ENCODE peak calls at places on chromosomes 3 and 15, in six cellular contexts. T is PC-3, B is astrocyte, W is fibroblast of lung, G is GM23248, L is neuronal stem cell. P is an unnamed sample.
A peak's percentile ranks its signal among the peaks of the same experiment; 100 is the strongest.

GRCh38 chr3:197456271-197457091 is 99.3 kb downstream of the BDH1 start:
- DNase-seq in T (no peak), B (peak; percentile 88), W (peak; percentile 93), G (peak; percentile 92), L (peak; percentile 53), P (peak; percentile 88)

GRCh38 chr3:23402728-23403505 is 199.8 kb downstream of the UBE2E2 start:
- DNase-seq in T (peak; percentile 12), B (no peak), W (peak; percentile 23), G (no peak), L (no peak), P (no peak)

GRCh38 chr3:52268036-52268435 is 10.4 kb downstream of the WDR82 start:
- DNase-seq in T (peak; percentile 55), B (no peak), W (no peak), G (no peak), L (no peak), P (no peak)

GRCh38 chr3:58093573-58094195 is 85.5 kb downstream of the FLNB start:
- DNase-seq in T (peak; percentile 67), B (peak; percentile 87), W (peak; percentile 88), G (peak; percentile 65), L (no peak), P (peak; percentile 39)

GRCh38 chr15:80727196-80727595 is 32.1 kb downstream of the ABHD17C start:
- DNase-seq in T (no peak), B (peak; percentile 85), W (peak; percentile 87), G (no peak), L (no peak), P (peak; percentile 31)

GRCh38 chr3:30681276-30682211 is 75.1 kb downstream of the TGFBR2 start:
- DNase-seq in T (peak; percentile 90), B (peak; percentile 50), W (peak; percentile 57), G (peak; percentile 60), L (peak; percentile 11), P (peak; percentile 62)

GRCh38 chr3:149489060-149489690 is 14.7 kb downstream of the TM4SF4 start:
- DNase-seq in T (peak; percentile 41), B (no peak), W (no peak), G (peak; percentile 54), L (no peak), P (peak; percentile 31)

GRCh38 chr3:132435911-132436425 is 18.7 kb downstream of the DNAJC13 start:
- DNase-seq in T (no peak), B (no peak), W (no peak), G (no peak), L (no peak), P (no peak)

GRCh38 chr15:32687556-32687955 is 30.2 kb upstream of the GREM1 start:
- DNase-seq in T (peak; percentile 68), B (peak; percentile 79), W (peak; percentile 83), G (peak; percentile 84), L (no peak), P (no peak)

GRCh38 chr3:24590344-24590880 is 95.8 kb upstream of the THRB start:
- DNase-seq in T (peak; percentile 41), B (no peak), W (no peak), G (peak; percentile 30), L (no peak), P (no peak)

GRCh38 chr3:550481-550880 is 353.9 kb downstream of the CHL1 start:
- DNase-seq in T (no peak), B (no peak), W (no peak), G (no peak), L (no peak), P (no peak)

GRCh38 chr3:156919818-156920217 is 93.7 kb downstream of the LEKR1 start:
- DNase-seq in T (no peak), B (no peak), W (no peak), G (no peak), L (no peak), P (no peak)

GRCh38 chr3:46566040-46566631 is at the start of gene LRRC2:
- DNase-seq in T (peak; percentile 49), B (peak; percentile 50), W (peak; percentile 63), G (peak; percentile 81), L (no peak), P (peak; percentile 76)

GRCh38 chr3:139358857-139359562 is 15.2 kb downstream of the MRPS22 start:
- DNase-seq in T (no peak), B (no peak), W (no peak), G (no peak), L (peak; percentile 6), P (no peak)

GRCh38 chr3:107992976-107993684 is 97.7 kb downstream of the CD47 start:
- DNase-seq in T (peak; percentile 94), B (no peak), W (peak; percentile 53), G (peak; percentile 91), L (no peak), P (no peak)

GRCh38 chr3:125194849-125195601 is 17.5 kb downstream of the SLC12A8 start:
- DNase-seq in T (no peak), B (peak; percentile 76), W (peak; percentile 83), G (peak; percentile 48), L (no peak), P (peak; percentile 87)

GRCh38 chr3:55330355-55330754 is 156.8 kb downstream of the WNT5A start:
- DNase-seq in T (peak; percentile 94), B (peak; percentile 99), W (peak; percentile 99), G (peak; percentile 98), L (no peak), P (peak; percentile 91)

GRCh38 chr3:55330756-55331155 is 156.3 kb downstream of the WNT5A start:
- DNase-seq in T (no peak), B (peak; percentile 71), W (peak; percentile 80), G (peak; percentile 54), L (no peak), P (peak; percentile 48)

GRCh38 chr3:55331524-55331923 is 155.6 kb downstream of the WNT5A start:
- DNase-seq in T (no peak), B (no peak), W (no peak), G (no peak), L (no peak), P (no peak)

GRCh38 chr3:55329849-55330248 is 157.3 kb downstream of the WNT5A start:
- DNase-seq in T (peak; percentile 78), B (peak; percentile 97), W (peak; percentile 97), G (peak; percentile 96), L (no peak), P (peak; percentile 90)

DNA sequence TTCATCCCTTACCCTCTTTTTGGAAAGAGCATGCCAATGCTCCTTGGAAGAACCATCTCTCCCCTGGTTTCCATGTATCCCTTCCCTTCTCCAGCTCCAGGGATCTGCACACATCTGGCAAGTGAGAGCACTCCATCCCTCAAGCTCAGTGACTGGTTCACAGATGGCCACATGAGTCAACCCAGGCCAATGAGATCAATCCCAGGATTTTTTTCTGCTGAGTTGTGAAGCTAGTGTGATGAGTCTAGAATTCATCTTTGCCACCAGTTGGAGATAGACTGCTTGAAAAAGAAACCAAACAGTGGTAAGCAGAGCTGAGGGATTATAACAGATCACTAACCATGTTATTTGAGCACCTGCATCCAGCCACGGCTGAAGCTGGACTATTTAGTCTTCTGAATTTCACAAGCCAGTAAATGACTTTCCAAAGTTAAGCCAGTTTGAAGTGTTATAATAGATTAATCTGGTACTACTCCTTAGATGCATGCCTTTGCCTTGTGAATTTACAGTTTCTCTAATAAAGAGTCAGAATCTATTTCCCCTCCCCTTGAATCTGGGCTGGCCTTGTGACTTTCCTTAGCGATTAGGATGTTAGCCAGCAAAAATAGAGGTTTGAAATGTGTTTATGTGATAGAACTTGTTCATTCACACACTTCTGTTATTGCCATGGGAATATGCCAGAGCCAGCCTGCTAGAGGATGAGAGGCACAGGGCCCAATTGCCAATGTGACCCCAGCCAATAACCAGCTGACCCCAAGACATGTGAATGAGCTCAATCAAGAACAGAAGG is 159.8 kb downstream of the WNT5A start:
- DNase-seq in T (no peak), B (peak; percentile 83), W (peak; percentile 87), G (peak; percentile 79), L (no peak), P (no peak)
- H3K4me3 ChIP-seq in T (no peak overlapping the region), B (no peak overlapping the region), W (no peak overlapping the region), G (peak overlapping the region; percentile 5), L (no peak overlapping the region), P (no peak overlapping the region)

GRCh38 chr3:152357587-152357986 is 88.9 kb downstream of the MBNL1 start:
- DNase-seq in T (no peak), B (no peak), W (no peak), G (no peak), L (no peak), P (no peak)

GRCh38 chr3:152356870-152357276 is 88.1 kb downstream of the MBNL1 start:
- DNase-seq in T (no peak), B (no peak), W (no peak), G (no peak), L (no peak), P (no peak)

GRCh38 chr3:152353578-152353977 is 84.8 kb downstream of the MBNL1 start:
- DNase-seq in T (no peak), B (no peak), W (no peak), G (no peak), L (no peak), P (no peak)

GRCh38 chr3:152352559-152352958 is 83.8 kb downstream of the MBNL1 start:
- DNase-seq in T (no peak), B (no peak), W (no peak), G (peak; percentile 69), L (no peak), P (no peak)

GRCh38 chr3:152355744-152356665 is 87.3 kb downstream of the MBNL1 start:
- DNase-seq in T (no peak), B (no peak), W (no peak), G (peak; percentile 55), L (no peak), P (peak; percentile 52)
- H3K9ac ChIP-seq in T (no peak overlapping the region), B (no peak overlapping the region), W (no peak overlapping the region), G (peak overlapping the region; percentile 45), L (no peak overlapping the region), P (peak overlapping the region; percentile 62)

GRCh38 chr15:67135494-67135893 is 70.1 kb downstream of the SMAD3 start:
- DNase-seq in T (no peak), B (peak; percentile 76), W (peak; percentile 78), G (peak; percentile 65), L (no peak), P (peak; percentile 85)

GRCh38 chr15:67132276-67132675 is 66.9 kb downstream of the SMAD3 start:
- DNase-seq in T (no peak), B (no peak), W (no peak), G (no peak), L (no peak), P (no peak)

GRCh38 chr15:67133026-67133425 is 67.6 kb downstream of the SMAD3 start:
- DNase-seq in T (no peak), B (no peak), W (no peak), G (no peak), L (no peak), P (no peak)

GRCh38 chr15:67134577-67135492 is 69.4 kb downstream of the SMAD3 start:
- DNase-seq in T (no peak), B (no peak), W (no peak), G (no peak), L (no peak), P (no peak)

GRCh38 chr15:67133738-67134576 is 68.6 kb downstream of the SMAD3 start:
- DNase-seq in T (no peak), B (peak; percentile 82), W (peak; percentile 85), G (peak; percentile 57), L (peak; percentile 51), P (no peak)
- H3K4me3 ChIP-seq in T (no peak overlapping the region), B (no peak overlapping the region), W (no peak overlapping the region), G (no peak overlapping the region), L (no peak overlapping the region), P (no peak overlapping the region)

DNA sequence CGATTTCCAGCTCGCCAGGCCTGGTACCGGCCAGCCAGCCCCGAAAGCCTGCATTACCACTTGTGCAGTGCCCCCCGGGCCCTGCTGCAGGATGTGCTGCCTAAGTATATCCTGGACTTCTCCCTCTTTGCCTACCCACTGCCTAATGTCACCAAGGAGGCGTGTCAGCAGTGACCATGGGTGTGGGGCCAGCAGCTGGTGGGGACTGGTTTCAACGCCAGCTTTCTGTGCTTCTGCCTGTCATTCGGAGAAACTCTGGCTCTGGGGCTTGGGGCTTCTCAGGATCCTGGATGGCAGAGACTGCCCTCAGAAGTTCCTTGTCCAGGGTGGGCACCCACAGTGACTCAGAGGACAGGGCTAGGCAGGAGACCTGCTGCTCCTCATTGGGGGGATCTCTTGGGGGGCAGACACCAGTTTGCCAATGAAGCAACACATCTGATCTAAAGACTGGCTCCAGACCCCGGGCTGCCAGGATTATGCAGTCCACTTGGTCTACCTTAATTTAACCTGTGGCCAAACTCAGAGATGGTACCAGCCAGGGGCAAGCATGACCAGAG is 1.5 kb downstream of the CHST14 start:
- DNase-seq in T (no peak), B (no peak), W (no peak), G (no peak), L (no peak), P (no peak)
- H3K9ac ChIP-seq in T (no peak overlapping the region), B (peak overlapping the region; percentile 80), W (no peak overlapping the region), G (no peak overlapping the region), L (peak overlapping the region; percentile 96), P (no peak overlapping the region)

P was measured in adipocyte.